ENCODE peak calls at places on chromosomes 12 and 14, in five cellular contexts. K is A549, J is Ammon's horn, O is HEK293T, I is ovary. V is an unnamed sample.

GRCh38 chr12:113436586-113436985 is 14.4 kb downstream of the SDSL start:
- DNase-seq in K (no peak), J (no peak), O (no peak), I (no peak), V (no peak)

GRCh38 chr12:68884251-68884650 is 48.7 kb downstream of the CPM start:
- DNase-seq in K (no peak), J (no peak), O (no peak), I (no peak), V (no peak)

GRCh38 chr12:12094481-12094880 is 23.7 kb downstream of the BCL2L14 start:
- DNase-seq in K (no peak), J (no peak), O (no peak), I (no peak), V (no peak)

GRCh38 chr12:6336079-6336858 is 5.6 kb downstream of the TNFRSF1A start:
- DNase-seq in K (peak), J (peak), O (peak), I (peak), V (peak)

GRCh38 chr12:86931714-86932113 is 675.5 kb upstream of the MGAT4C start:
- DNase-seq in K (no peak), J (no peak), O (no peak), I (no peak), V (no peak)

GRCh38 chr12:2212971-2213869 is 160.4 kb downstream of the CACNA1C start:
- DNase-seq in K (no peak), J (peak), O (peak), I (peak), V (peak)

GRCh38 chr12:123705935-123706334 is 6.2 kb upstream of the ATP6V0A2 start:
- DNase-seq in K (peak), J (no peak), O (peak), I (no peak), V (no peak)

GRCh38 chr14:23114669-23115491 is 4.2 kb downstream of the CEBPE start:
- DNase-seq in K (peak), J (no peak), O (no peak), I (no peak), V (peak)

GRCh38 chr12:58915634-58916033 is 4.7 kb downstream of the LRIG3 start:
- DNase-seq in K (no peak), J (no peak), O (no peak), I (peak), V (peak)

GRCh38 chr14:32382704-32383103 is 53.6 kb downstream of the AKAP6 start:
- DNase-seq in K (peak), J (peak), O (peak), I (no peak), V (no peak)

GRCh38 chr12:122295877-122296276 is 29.6 kb upstream of the VPS33A start:
- DNase-seq in K (no peak), J (no peak), O (no peak), I (no peak), V (no peak)

GRCh38 chr12:6215932-6216494 is 15.8 kb downstream of the CD9 start:
- DNase-seq in K (peak), J (peak), O (no peak), I (no peak), V (peak)

GRCh38 chr14:98408713-98409112 is 863.3 kb downstream of the BCL11B start:
- DNase-seq in K (no peak), J (no peak), O (no peak), I (no peak), V (no peak)

GRCh38 chr12:55823419-55823818 is 5.6 kb downstream of the ORMDL2 start:
- DNase-seq in K (no peak), J (no peak), O (no peak), I (no peak), V (no peak)

GRCh38 chr12:28955491-28955890 is 193.6 kb upstream of the FAR2 start:
- DNase-seq in K (no peak), J (no peak), O (no peak), I (no peak), V (no peak)

GRCh38 chr12:3191450-3191849 is 114.3 kb downstream of the TSPAN9 start:
- DNase-seq in K (no peak), J (no peak), O (no peak), I (no peak), V (no peak)

GRCh38 chr12:81502912-81503695 is 256.0 kb downstream of the PPFIA2 start:
- DNase-seq in K (peak), J (no peak), O (no peak), I (no peak), V (peak)

GRCh38 chr12:67434653-67435375 is 165.7 kb downstream of the CAND1 start:
- DNase-seq in K (peak), J (peak), O (no peak), I (no peak), V (peak)

GRCh38 chr14:77309122-77309521 is 11.6 kb downstream of the POMT2 start:
- DNase-seq in K (no peak), J (no peak), O (no peak), I (no peak), V (no peak)

GRCh38 chr14:94079891-94080605 is 954 bp downstream of the DDX24 start:
- DNase-seq in K (no peak), J (no peak), O (no peak), I (no peak), V (peak)